ENCODE peak calls at places on chromosomes 6 and 20, in nine cellular contexts. P is right cardiac atrium; L is spleen; J is heart left ventricle; K is HCT116; X is CD8-positive, alpha-beta T cell; M is gastrocnemius medialis; Z is effector memory CD4-positive, alpha-beta T cell; W is CD8-positive, alpha-beta memory T cell. N is an unnamed sample. For H3K4me1, the result is how much of the 10 kb centered on the place peaks cover.

GRCh38 chr6:25122001-25122400 is 157.2 kb upstream of the CARMIL1 start:
- DNase-seq in Z (no peak), W (no peak), X (no peak), M (peak), P (peak), L (no peak), K (no peak), J (peak), N (no peak)

GRCh38 chr6:112457891-112458290 is 110.8 kb downstream of the RFPL4B start:
- DNase-seq in M (no peak), X (no peak), W (no peak), L (no peak), K (no peak), P (no peak), Z (no peak), J (no peak), N (no peak)

GRCh38 chr6:74991573-74992332 is 214.1 kb downstream of the COL12A1 start:
- DNase-seq in X (no peak), M (no peak), K (no peak), J (no peak), P (no peak), Z (no peak), L (no peak), W (no peak), N (no peak)

GRCh38 chr6:132494954-132495353 is 18.0 kb downstream of the STX7 start:
- DNase-seq in L (no peak), J (no peak), X (no peak), P (no peak), K (no peak), Z (no peak), W (no peak), M (no peak), N (no peak)

GRCh38 chr6:151681426-151682059 is 125.9 kb upstream of the ESR1 start:
- DNase-seq in X (no peak), M (no peak), K (no peak), L (no peak), W (no peak), J (no peak), P (no peak), Z (no peak), N (no peak)

GRCh38 chr6:34912715-34913464 is 23.8 kb downstream of the ANKS1A start:
- DNase-seq in W (peak), L (no peak), M (no peak), J (no peak), Z (no peak), X (peak), K (no peak), P (no peak), N (no peak)

GRCh38 chr6:32088487-32089049 is 20.6 kb downstream of the TNXB start:
- DNase-seq in P (no peak), Z (no peak), W (no peak), K (no peak), X (no peak), M (no peak), J (no peak), L (no peak), N (no peak)

GRCh38 chr20:3814928-3815495 is 5.3 kb upstream of the AP5S1 start:
- DNase-seq in J (no peak), L (no peak), P (no peak), X (no peak), M (no peak), K (no peak), Z (no peak), W (no peak), N (no peak)

GRCh38 chr6:16759181-16759645 is 2.0 kb downstream of the ATXN1 start:
- DNase-seq in J (no peak), M (no peak), K (no peak), W (peak), Z (no peak), X (no peak), P (no peak), L (no peak), N (no peak)

GRCh38 chr6:16756660-16757270 is 4.5 kb downstream of the ATXN1 start:
- DNase-seq in J (no peak), X (no peak), M (no peak), P (no peak), Z (no peak), L (no peak), K (no peak), W (no peak), N (no peak)

GRCh38 chr6:16757332-16757731 is 3.9 kb downstream of the ATXN1 start:
- DNase-seq in P (no peak), W (no peak), K (no peak), Z (no peak), J (no peak), X (no peak), M (no peak), L (no peak), N (no peak)

GRCh38 chr6:16759646-16760535 is 1.4 kb downstream of the ATXN1 start:
- DNase-seq in W (peak), K (no peak), Z (peak), P (peak), M (peak), J (peak), X (peak), L (peak), N (peak)

GRCh38 chr6:16758163-16758975 is 2.9 kb downstream of the ATXN1 start:
- DNase-seq in Z (peak), P (no peak), M (no peak), W (peak), J (no peak), X (no peak), K (no peak), L (no peak), N (no peak)
- H3K4me3 ChIP-seq in Z (peak), P (peak), M (peak), W (no peak), J (peak), X (no peak), K (no peak), L (peak), N (no peak)

GRCh38 chr6:33316603-33317417 is 734 bp downstream of the ZBTB22 start:
- DNase-seq in J (peak), P (peak), K (no peak), X (no peak), Z (no peak), M (peak), L (peak), W (no peak), N (no peak)
- H3K4me1 ChIP-seq in J (half or more), P (under half), K (half or more), X (half or more), Z (half or more), M (half or more), L (half or more), W (half or more), N (under half)

GRCh38 chr6:143673638-143674037 is 4.1 kb upstream of the PHACTR2 start:
- DNase-seq in X (no peak), W (no peak), Z (no peak), J (no peak), P (no peak), M (no peak), K (peak), L (no peak), N (no peak)

GRCh38 chr6:143674466-143675114 is 3.2 kb upstream of the PHACTR2 start:
- DNase-seq in L (no peak), Z (no peak), J (peak), P (no peak), M (no peak), W (no peak), X (no peak), K (no peak), N (no peak)

GRCh38 chr6:143676437-143677045 is 1.2 kb upstream of the PHACTR2 start:
- DNase-seq in K (no peak), Z (no peak), P (no peak), M (no peak), J (no peak), L (no peak), W (no peak), X (no peak), N (no peak)

GRCh38 chr6:143675946-143676345 is 1.8 kb upstream of the PHACTR2 start:
- DNase-seq in X (no peak), P (no peak), Z (no peak), J (no peak), W (no peak), M (no peak), K (no peak), L (no peak), N (no peak)

DNA sequence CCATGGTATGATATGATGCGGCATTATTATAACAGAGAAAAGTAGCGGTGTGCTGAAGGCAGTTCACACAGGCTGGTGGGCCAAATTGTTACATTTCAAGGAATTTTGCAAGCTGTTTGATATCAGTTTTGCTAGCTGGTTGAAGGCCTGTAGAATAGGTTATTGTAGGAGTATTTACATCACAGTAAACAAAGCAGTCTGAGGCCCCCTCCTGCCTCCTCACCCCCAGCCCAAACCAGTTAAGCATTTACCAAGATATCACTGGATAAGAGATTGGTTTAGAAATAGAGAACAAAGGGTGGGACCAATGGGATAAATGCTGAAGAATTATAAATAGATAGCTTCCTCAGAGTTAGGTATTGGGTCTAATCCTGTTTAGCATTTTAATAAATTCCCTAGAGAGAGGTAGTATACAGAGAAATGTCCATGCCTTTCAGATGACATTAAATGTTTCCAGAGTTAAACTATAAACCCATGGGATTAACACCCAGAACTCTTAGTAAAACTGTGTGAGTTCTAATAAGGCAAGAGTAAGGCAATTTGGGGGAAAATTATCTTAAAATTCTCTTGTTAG is 2.4 kb upstream of the PHACTR2 start:
- DNase-seq in L (no peak), W (no peak), X (no peak), Z (no peak), K (no peak), P (no peak), J (no peak), M (no peak), N (no peak)
- H3K4me3 ChIP-seq in L (no peak), W (no peak), X (no peak), Z (no peak), K (no peak), P (no peak), J (no peak), M (no peak), N (no peak)

GRCh38 chr6:158775832-158776231 is 43.3 kb downstream of the EZR start:
- DNase-seq in J (no peak), Z (no peak), M (no peak), W (peak), K (no peak), P (no peak), L (no peak), X (no peak), N (no peak)
- H3K4me1 ChIP-seq in J (under half), Z (under half), M (under half), W (under half), K (half or more), P (under half), L (under half), X (under half), N (under half)

GRCh38 chr6:10417681-10418104 is 2.8 kb upstream of the TFAP2A start:
- DNase-seq in P (no peak), J (no peak), L (no peak), K (no peak), M (no peak), W (no peak), X (no peak), Z (no peak), N (no peak)
- H3K4me3 ChIP-seq in P (no peak), J (no peak), L (peak), K (no peak), M (no peak), W (no peak), X (no peak), Z (no peak), N (no peak)

DNA sequence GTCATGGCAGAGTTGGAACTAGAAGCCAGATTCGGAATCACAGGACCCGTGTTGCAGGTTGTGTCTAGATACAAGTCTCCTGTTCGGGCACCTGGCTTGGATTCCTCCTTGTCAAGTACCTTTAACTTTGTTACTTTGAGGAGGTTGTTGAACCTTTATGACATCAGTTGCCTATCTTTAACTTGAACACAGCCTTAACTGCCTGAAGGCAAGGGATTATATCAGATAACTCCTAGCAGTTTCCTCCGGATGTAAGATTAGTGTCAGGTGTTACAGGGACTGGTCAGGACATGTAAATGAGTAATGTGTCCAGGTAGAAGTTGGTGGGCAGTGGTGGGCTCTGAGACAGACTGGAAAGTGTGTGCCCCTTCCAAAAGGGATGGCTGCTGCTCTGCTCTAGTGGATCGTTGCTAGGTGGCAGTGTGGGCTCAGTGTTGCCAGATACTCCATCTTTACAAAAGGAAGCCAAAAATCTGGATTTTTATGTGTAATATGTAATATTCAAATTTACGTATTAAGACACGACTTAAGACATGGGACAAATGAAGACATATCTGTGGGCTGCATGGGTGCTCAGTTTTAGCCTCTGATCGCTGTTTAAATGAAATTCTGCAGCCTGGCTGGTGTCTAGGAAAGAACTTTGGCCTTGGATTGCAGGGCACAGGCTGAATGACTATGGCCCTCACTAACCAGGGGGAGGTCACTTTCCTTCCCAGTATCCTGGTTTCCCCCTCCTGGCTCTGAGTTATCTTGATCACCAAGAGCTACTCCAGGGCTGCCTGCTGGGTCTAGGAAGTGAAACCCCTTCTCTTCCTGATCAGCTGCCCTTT is 27.1 kb downstream of the CHMP4B start:
- DNase-seq in L (no peak), M (no peak), Z (no peak), X (no peak), W (no peak), K (no peak), P (no peak), J (no peak), N (no peak)
- H3K4me1 ChIP-seq in L (half or more), M (half or more), Z (under half), X (under half), W (half or more), K (under half), P (under half), J (half or more), N (under half)

GRCh38 chr6:104941694-104942177 is 15.2 kb upstream of the LIN28B start:
- DNase-seq in Z (no peak), M (no peak), L (no peak), K (no peak), W (no peak), J (no peak), X (no peak), P (no peak), N (no peak)
- H3K4me3 ChIP-seq in Z (no peak), M (peak), L (peak), K (no peak), W (no peak), J (no peak), X (peak), P (peak), N (no peak)

N was measured in lung.